ENCODE peak calls at places on chromosomes 16 and 17, in five cellular contexts. B is OCI-LY7, N is tibial artery, L is HFFc6, F is astrocyte of the spinal cord. C is an unnamed sample.

GRCh38 chr17:28662527-28662829 is 473 bp downstream of the SUPT6H start:
- DNase-seq in B (no peak), N (no peak), L (no peak), F (no peak), C (no peak)

GRCh38 chr17:17189559-17189958 is 16.6 kb downstream of the PLD6 start:
- DNase-seq in B (no peak), N (no peak), L (no peak), F (no peak), C (peak; percentile 42)

GRCh38 chr16:51374790-51375189 is 223.7 kb upstream of the SALL1 start:
- DNase-seq in B (no peak), N (no peak), L (no peak), F (no peak), C (no peak)

GRCh38 chr17:76573096-76573495 is 12.6 kb downstream of the ST6GALNAC2 start:
- DNase-seq in B (no peak), N (no peak), L (no peak), F (no peak), C (no peak)

GRCh38 chr17:82303944-82304808 is 13.2 kb downstream of the CD7 start:
- DNase-seq in B (no peak), N (no peak), L (no peak), F (no peak), C (no peak)

GRCh38 chr17:32007463-32008298 is 498 bp downstream of the LRRC37B start:
- DNase-seq in B (peak; percentile 59), N (no peak), L (no peak), F (peak; percentile 19), C (peak; percentile 41)

GRCh38 chr16:23027386-23027785 is 121.9 kb downstream of the USP31 start:
- DNase-seq in B (no peak), N (no peak), L (no peak), F (no peak), C (no peak)

GRCh38 chr16:50303605-50304466 is 37.5 kb downstream of the ADCY7 start:
- DNase-seq in B (no peak), N (peak; percentile 68), L (no peak), F (no peak), C (no peak)

GRCh38 chr17:77214743-77215142 is 74.0 kb downstream of the SEC14L1 start:
- DNase-seq in B (peak; percentile 57), N (no peak), L (peak; percentile 32), F (peak; percentile 26), C (peak; percentile 41)

GRCh38 chr17:57954421-57955182 is 610 bp downstream of the CUEDC1 start:
- DNase-seq in B (no peak), N (peak; percentile 94), L (peak; percentile 63), F (peak; percentile 55), C (peak; percentile 32)

GRCh38 chr16:67436640-67437193 is 5.8 kb downstream of the HSD11B2 start:
- DNase-seq in B (no peak), N (no peak), L (no peak), F (no peak), C (no peak)

GRCh38 chr17:59154335-59154720 is 658 bp downstream of the SKA2 start:
- DNase-seq in B (peak; percentile 61), N (no peak), L (no peak), F (no peak), C (peak; percentile 67)

GRCh38 chr17:53765609-53766008 is 57.1 kb upstream of the KIF2B start:
- DNase-seq in B (no peak), N (no peak), L (no peak), F (no peak), C (peak; percentile 36)

GRCh38 chr16:65657051-65657450 is 535.2 kb upstream of the CDH11 start:
- DNase-seq in B (no peak), N (no peak), L (no peak), F (no peak), C (no peak)

GRCh38 chr16:73057369-73058210 is 9.7 kb upstream of the ZFHX3 start:
- DNase-seq in B (peak; percentile 56), N (peak; percentile 67), L (no peak), F (no peak), C (peak; percentile 35)

GRCh38 chr16:89981414-89981813 is 32.9 kb downstream of the DEF8 start:
- DNase-seq in B (no peak), N (no peak), L (no peak), F (no peak), C (no peak)

GRCh38 chr16:27311449-27311831 is 2.3 kb upstream of the IL4R start:
- DNase-seq in B (no peak), N (peak; percentile 49), L (no peak), F (no peak), C (peak; percentile 56)

GRCh38 chr16:11350531-11351335 is 5.5 kb downstream of the RMI2 start:
- DNase-seq in B (no peak), N (no peak), L (peak; percentile 80), F (peak; percentile 54), C (no peak)

GRCh38 chr17:77124192-77124908 is 16.4 kb upstream of the SEC14L1 start:
- DNase-seq in B (no peak), N (no peak), L (peak; percentile 54), F (peak; percentile 84), C (peak; percentile 91)

GRCh38 chr17:81239714-81240555 is 817 bp downstream of the NDUFAF8 start:
- DNase-seq in B (peak; percentile 76), N (no peak), L (peak; percentile 19), F (no peak), C (peak; percentile 73)

GRCh38 chr16:28531777-28532744 is 6.7 kb downstream of the NUPR1 start:
- DNase-seq in B (no peak), N (peak; percentile 93), L (no peak), F (no peak), C (no peak)

GRCh38 chr16:68370921-68371651 is 60.3 kb downstream of the PRMT7 start:
- DNase-seq in B (peak; percentile 69), N (no peak), L (no peak), F (no peak), C (no peak)

GRCh38 chr16:11689031-11689840 is 21.0 kb downstream of the SNN start:
- DNase-seq in B (peak; percentile 91), N (no peak), L (no peak), F (no peak), C (no peak)

GRCh38 chr16:22347100-22347820 is 27.2 kb downstream of the CDR2 start:
- DNase-seq in B (no peak), N (no peak), L (no peak), F (no peak), C (no peak)

GRCh38 chr17:71237903-71238538 is 882.8 kb upstream of the SOX9 start:
- DNase-seq in B (peak; percentile 39), N (no peak), L (peak; percentile 57), F (peak; percentile 80), C (peak; percentile 67)

GRCh38 chr16:65717006-65717720 is 595.3 kb upstream of the CDH11 start:
- DNase-seq in B (no peak), N (no peak), L (no peak), F (no peak), C (no peak)

GRCh38 chr17:37100231-37100630 is 151.5 kb downstream of the AATF start:
- DNase-seq in B (no peak), N (no peak), L (no peak), F (no peak), C (no peak)

GRCh38 chr16:3131755-3132377 is 3.0 kb upstream of the ZNF213 start:
- DNase-seq in B (peak; percentile 57), N (no peak), L (peak; percentile 23), F (peak; percentile 30), C (peak; percentile 59)

GRCh38 chr16:80197790-80198201 is 343.0 kb upstream of the DYNLRB2 start:
- DNase-seq in B (no peak), N (no peak), L (peak; percentile 92), F (peak; percentile 94), C (peak; percentile 95)

GRCh38 chr16:4525069-4525468 is 13.5 kb downstream of the CDIP1 start:
- DNase-seq in B (no peak), N (no peak), L (no peak), F (no peak), C (no peak)

GRCh38 chr17:42404326-42405055 is 16.2 kb upstream of the STAT3 start:
- DNase-seq in B (no peak), N (no peak), L (no peak), F (no peak), C (no peak)

GRCh38 chr17:42405076-42405475 is 16.8 kb upstream of the STAT3 start:
- DNase-seq in B (no peak), N (no peak), L (no peak), F (no peak), C (no peak)

GRCh38 chr17:42402121-42402516 is 13.9 kb upstream of the STAT3 start:
- DNase-seq in B (no peak), N (no peak), L (no peak), F (no peak), C (no peak)

GRCh38 chr17:42405963-42406495 is 17.0 kb downstream of the CAVIN1 start:
- DNase-seq in B (peak; percentile 79), N (peak; percentile 91), L (peak; percentile 42), F (peak; percentile 66), C (peak; percentile 64)

GRCh38 chr17:42403150-42403549 is 14.9 kb upstream of the STAT3 start:
- DNase-seq in B (peak; percentile 59), N (no peak), L (no peak), F (no peak), C (no peak)
- TF ChIP-seq CTCF in B (peak; percentile 77), N (no peak), L (peak; percentile 23), F (peak; percentile 20), C (no peak)

GRCh38 chr16:25605381-25605780 is 86.4 kb upstream of the HS3ST4 start:
- DNase-seq in B (no peak), N (no peak), L (no peak), F (no peak), C (no peak)

GRCh38 chr16:25608002-25608401 is 83.8 kb upstream of the HS3ST4 start:
- DNase-seq in B (no peak), N (no peak), L (no peak), F (no peak), C (no peak)

DNA sequence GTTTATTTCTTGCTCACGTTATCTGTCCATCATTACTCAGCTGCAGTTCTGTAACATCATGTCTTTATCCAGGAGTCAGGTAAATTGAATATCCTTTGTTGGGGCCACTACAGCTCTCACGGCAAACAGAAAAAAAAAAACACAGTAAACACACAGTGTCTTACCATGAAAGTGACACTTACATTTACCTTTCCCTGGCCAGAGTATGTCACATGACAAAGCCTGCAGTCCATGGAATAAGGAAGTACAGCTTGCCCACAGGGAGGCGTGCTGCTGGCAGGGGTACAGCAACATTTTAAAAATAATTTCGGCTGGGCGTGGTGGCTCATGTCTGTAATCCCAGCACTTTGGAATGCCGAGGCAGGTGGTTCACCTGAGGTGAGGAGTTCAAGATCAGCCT is 85.7 kb upstream of the HS3ST4 start:
- DNase-seq in B (no peak), N (no peak), L (no peak), F (no peak), C (no peak)
- TF ChIP-seq CTCF in B (no peak), N (no peak), L (no peak), F (no peak), C (no peak)

GRCh38 chr16:10138881-10139280 is 43.3 kb downstream of the GRIN2A start:
- DNase-seq in B (no peak), N (no peak), L (no peak), F (no peak), C (no peak)

DNA sequence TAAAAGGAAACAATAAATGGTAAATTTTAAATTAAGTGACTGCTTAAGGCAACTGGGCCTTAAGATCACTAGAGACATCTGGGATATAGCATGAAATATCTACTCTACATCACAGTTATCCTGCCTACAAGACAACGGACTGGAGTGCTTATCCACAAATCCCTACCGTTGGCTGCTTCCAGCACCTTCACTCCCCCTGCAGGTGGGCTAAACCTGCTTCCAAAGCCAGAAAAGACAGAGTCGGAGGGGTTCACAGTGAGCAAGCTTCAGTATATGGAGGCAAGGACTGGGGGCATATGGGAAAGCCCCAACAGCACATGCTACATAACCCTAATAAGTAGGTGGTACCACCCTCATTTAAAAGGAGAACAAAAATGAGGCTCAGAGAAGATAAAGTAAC is 45.3 kb downstream of the GRIN2A start:
- DNase-seq in B (no peak), N (no peak), L (no peak), F (no peak), C (no peak)
- TF ChIP-seq CTCF in B (no peak), N (no peak), L (no peak), F (peak; percentile 9), C (no peak)

GRCh38 chr17:4156750-4157381 is 13.9 kb downstream of the CYB5D2 start:
- DNase-seq in B (peak; percentile 11), N (no peak), L (no peak), F (no peak), C (no peak)
- TF ChIP-seq CTCF in B (peak; percentile 65), N (no peak), L (peak; percentile 63), F (peak; percentile 22), C (no peak)

C was measured in epithelial cell of esophagus.